ENCODE peak calls at places on chromosome 17, in seven cellular contexts. One of them, this sample, is unnamed.

GRCh38 chr17:62808576-62808970 is 459 bp upstream of the MARCHF10 start:
- DNase-seq in astrocyte of the spinal cord: no peak
- DNase-seq in upper lobe of right lung: no peak
- DNase-seq in endothelial cell: no peak
- DNase-seq in keratinocyte: no peak
- DNase-seq in lower leg skin: no peak
- DNase-seq in omental fat pad: no peak
- DNase-seq in this sample: no peak

GRCh38 chr17:19978206-19978802 is 676 bp upstream of the AKAP10 start:
- DNase-seq in omental fat pad: no peak
- DNase-seq in upper lobe of right lung: no peak
- DNase-seq in astrocyte of the spinal cord: no peak
- DNase-seq in lower leg skin: no peak
- DNase-seq in keratinocyte: no peak
- DNase-seq in endothelial cell: no peak
- DNase-seq in this sample: no peak

GRCh38 chr17:27888945-27889344 is 4.2 kb downstream of the LYRM9 start:
- DNase-seq in astrocyte of the spinal cord: no peak
- DNase-seq in upper lobe of right lung: no peak
- DNase-seq in endothelial cell: no peak
- DNase-seq in lower leg skin: peak; percentile 46
- DNase-seq in keratinocyte: no peak
- DNase-seq in omental fat pad: no peak
- DNase-seq in this sample: no peak

GRCh38 chr17:2711608-2712299 is at the start of gene CLUH:
- DNase-seq in astrocyte of the spinal cord: peak; percentile 98
- DNase-seq in lower leg skin: peak; percentile 99
- DNase-seq in upper lobe of right lung: peak; percentile 99
- DNase-seq in omental fat pad: peak; percentile 76
- DNase-seq in keratinocyte: peak; percentile 81
- DNase-seq in endothelial cell: peak; percentile 92
- DNase-seq in this sample: peak; percentile 93

GRCh38 chr17:81960130-81960958 is 643 bp downstream of the NOTUM start:
- DNase-seq in lower leg skin: no peak
- DNase-seq in endothelial cell: no peak
- DNase-seq in upper lobe of right lung: no peak
- DNase-seq in astrocyte of the spinal cord: no peak
- DNase-seq in omental fat pad: no peak
- DNase-seq in keratinocyte: no peak
- DNase-seq in this sample: peak; percentile 71

GRCh38 chr17:47823519-47823918 is 1.9 kb upstream of the OSBPL7 start:
- DNase-seq in keratinocyte: no peak
- DNase-seq in upper lobe of right lung: no peak
- DNase-seq in endothelial cell: no peak
- DNase-seq in omental fat pad: no peak
- DNase-seq in lower leg skin: no peak
- DNase-seq in astrocyte of the spinal cord: no peak
- DNase-seq in this sample: no peak

GRCh38 chr17:78935419-78936323 is 10.5 kb upstream of the TIMP2 start:
- DNase-seq in endothelial cell: no peak
- DNase-seq in omental fat pad: no peak
- DNase-seq in upper lobe of right lung: no peak
- DNase-seq in lower leg skin: peak; percentile 93
- DNase-seq in keratinocyte: no peak
- DNase-seq in astrocyte of the spinal cord: peak; percentile 98
- DNase-seq in this sample: no peak

GRCh38 chr17:68711858-68712257 is 110.7 kb upstream of the FAM20A start:
- DNase-seq in astrocyte of the spinal cord: no peak
- DNase-seq in omental fat pad: no peak
- DNase-seq in endothelial cell: no peak
- DNase-seq in lower leg skin: no peak
- DNase-seq in keratinocyte: no peak
- DNase-seq in upper lobe of right lung: no peak
- DNase-seq in this sample: no peak

GRCh38 chr17:28899212-28899815 is 1.8 kb upstream of the FLOT2 start:
- DNase-seq in keratinocyte: no peak
- DNase-seq in astrocyte of the spinal cord: no peak
- DNase-seq in endothelial cell: no peak
- DNase-seq in upper lobe of right lung: no peak
- DNase-seq in omental fat pad: no peak
- DNase-seq in lower leg skin: no peak
- DNase-seq in this sample: no peak

GRCh38 chr17:19311016-19311415 is 51.5 kb downstream of the B9D1 start:
- DNase-seq in keratinocyte: no peak
- DNase-seq in omental fat pad: no peak
- DNase-seq in lower leg skin: no peak
- DNase-seq in upper lobe of right lung: no peak
- DNase-seq in endothelial cell: no peak
- DNase-seq in astrocyte of the spinal cord: no peak
- DNase-seq in this sample: no peak

GRCh38 chr17:69533481-69534234 is 119.2 kb downstream of the MAP2K6 start:
- DNase-seq in omental fat pad: no peak
- DNase-seq in astrocyte of the spinal cord: no peak
- DNase-seq in upper lobe of right lung: no peak
- DNase-seq in endothelial cell: no peak
- DNase-seq in keratinocyte: no peak
- DNase-seq in lower leg skin: no peak
- DNase-seq in this sample: no peak

GRCh38 chr17:77437017-77437416 is 296.2 kb downstream of the SEC14L1 start:
- DNase-seq in keratinocyte: no peak
- DNase-seq in endothelial cell: no peak
- DNase-seq in astrocyte of the spinal cord: peak; percentile 78
- DNase-seq in lower leg skin: no peak
- DNase-seq in upper lobe of right lung: no peak
- DNase-seq in omental fat pad: no peak
- DNase-seq in this sample: no peak

GRCh38 chr17:29084476-29085148 is 41.7 kb downstream of the PIPOX start:
- DNase-seq in omental fat pad: no peak
- DNase-seq in endothelial cell: no peak
- DNase-seq in lower leg skin: no peak
- DNase-seq in astrocyte of the spinal cord: peak; percentile 44
- DNase-seq in upper lobe of right lung: no peak
- DNase-seq in keratinocyte: no peak
- DNase-seq in this sample: no peak

GRCh38 chr17:64212122-64212521 is 50.9 kb downstream of the TEX2 start:
- DNase-seq in endothelial cell: no peak
- DNase-seq in astrocyte of the spinal cord: peak; percentile 51
- DNase-seq in omental fat pad: no peak
- DNase-seq in keratinocyte: no peak
- DNase-seq in lower leg skin: no peak
- DNase-seq in upper lobe of right lung: no peak
- DNase-seq in this sample: no peak

GRCh38 chr17:2837147-2837561 is 40.9 kb downstream of the RAP1GAP2 start:
- DNase-seq in upper lobe of right lung: no peak
- DNase-seq in omental fat pad: no peak
- DNase-seq in lower leg skin: no peak
- DNase-seq in keratinocyte: no peak
- DNase-seq in astrocyte of the spinal cord: no peak
- DNase-seq in endothelial cell: no peak
- DNase-seq in this sample: no peak

GRCh38 chr17:76142044-76143041 is 1.3 kb upstream of the FOXJ1 start:
- DNase-seq in endothelial cell: no peak
- DNase-seq in omental fat pad: no peak
- DNase-seq in upper lobe of right lung: peak; percentile 46
- DNase-seq in lower leg skin: no peak
- DNase-seq in astrocyte of the spinal cord: no peak
- DNase-seq in keratinocyte: no peak
- DNase-seq in this sample: no peak

GRCh38 chr17:34626141-34626681 is 46.8 kb downstream of the TMEM132E start:
- DNase-seq in upper lobe of right lung: no peak
- DNase-seq in omental fat pad: no peak
- DNase-seq in lower leg skin: no peak
- DNase-seq in endothelial cell: no peak
- DNase-seq in keratinocyte: no peak
- DNase-seq in astrocyte of the spinal cord: no peak
- DNase-seq in this sample: no peak

GRCh38 chr17:31431795-31432658 is 40.6 kb downstream of the RAB11FIP4 start:
- DNase-seq in astrocyte of the spinal cord: no peak
- DNase-seq in omental fat pad: no peak
- DNase-seq in keratinocyte: no peak
- DNase-seq in lower leg skin: no peak
- DNase-seq in upper lobe of right lung: no peak
- DNase-seq in endothelial cell: no peak
- DNase-seq in this sample: no peak

GRCh38 chr17:57106107-57106835 is 21.2 kb downstream of the AKAP1 start:
- DNase-seq in lower leg skin: no peak
- DNase-seq in astrocyte of the spinal cord: no peak
- DNase-seq in omental fat pad: no peak
- DNase-seq in keratinocyte: no peak
- DNase-seq in upper lobe of right lung: no peak
- DNase-seq in endothelial cell: peak; percentile 48
- DNase-seq in this sample: no peak
- TF ChIP-seq CTCF in lower leg skin: no peak
- TF ChIP-seq CTCF in astrocyte of the spinal cord: peak; percentile 44
- TF ChIP-seq CTCF in omental fat pad: no peak
- TF ChIP-seq CTCF in keratinocyte: peak; percentile 62
- TF ChIP-seq CTCF in upper lobe of right lung: peak; percentile 20
- TF ChIP-seq CTCF in endothelial cell: no peak
- TF ChIP-seq CTCF in this sample: peak; percentile 57

GRCh38 chr17:16418684-16419066 is 3.3 kb downstream of the TRPV2 start:
- DNase-seq in keratinocyte: no peak
- DNase-seq in lower leg skin: no peak
- DNase-seq in upper lobe of right lung: no peak
- DNase-seq in endothelial cell: no peak
- DNase-seq in astrocyte of the spinal cord: no peak
- DNase-seq in omental fat pad: no peak
- DNase-seq in this sample: no peak

GRCh38 chr17:16417896-16418683 is 2.7 kb downstream of the TRPV2 start:
- DNase-seq in upper lobe of right lung: no peak
- DNase-seq in keratinocyte: no peak
- DNase-seq in endothelial cell: peak; percentile 38
- DNase-seq in omental fat pad: no peak
- DNase-seq in astrocyte of the spinal cord: no peak
- DNase-seq in lower leg skin: no peak
- DNase-seq in this sample: no peak

GRCh38 chr17:16417399-16417798 is 2.0 kb downstream of the TRPV2 start:
- DNase-seq in omental fat pad: no peak
- DNase-seq in endothelial cell: no peak
- DNase-seq in keratinocyte: no peak
- DNase-seq in astrocyte of the spinal cord: no peak
- DNase-seq in upper lobe of right lung: no peak
- DNase-seq in lower leg skin: no peak
- DNase-seq in this sample: no peak

GRCh38 chr17:16419074-16419928 is 3.9 kb downstream of the TRPV2 start:
- DNase-seq in keratinocyte: peak; percentile 48
- DNase-seq in upper lobe of right lung: no peak
- DNase-seq in lower leg skin: no peak
- DNase-seq in astrocyte of the spinal cord: peak; percentile 92
- DNase-seq in endothelial cell: no peak
- DNase-seq in omental fat pad: no peak
- DNase-seq in this sample: no peak

DNA sequence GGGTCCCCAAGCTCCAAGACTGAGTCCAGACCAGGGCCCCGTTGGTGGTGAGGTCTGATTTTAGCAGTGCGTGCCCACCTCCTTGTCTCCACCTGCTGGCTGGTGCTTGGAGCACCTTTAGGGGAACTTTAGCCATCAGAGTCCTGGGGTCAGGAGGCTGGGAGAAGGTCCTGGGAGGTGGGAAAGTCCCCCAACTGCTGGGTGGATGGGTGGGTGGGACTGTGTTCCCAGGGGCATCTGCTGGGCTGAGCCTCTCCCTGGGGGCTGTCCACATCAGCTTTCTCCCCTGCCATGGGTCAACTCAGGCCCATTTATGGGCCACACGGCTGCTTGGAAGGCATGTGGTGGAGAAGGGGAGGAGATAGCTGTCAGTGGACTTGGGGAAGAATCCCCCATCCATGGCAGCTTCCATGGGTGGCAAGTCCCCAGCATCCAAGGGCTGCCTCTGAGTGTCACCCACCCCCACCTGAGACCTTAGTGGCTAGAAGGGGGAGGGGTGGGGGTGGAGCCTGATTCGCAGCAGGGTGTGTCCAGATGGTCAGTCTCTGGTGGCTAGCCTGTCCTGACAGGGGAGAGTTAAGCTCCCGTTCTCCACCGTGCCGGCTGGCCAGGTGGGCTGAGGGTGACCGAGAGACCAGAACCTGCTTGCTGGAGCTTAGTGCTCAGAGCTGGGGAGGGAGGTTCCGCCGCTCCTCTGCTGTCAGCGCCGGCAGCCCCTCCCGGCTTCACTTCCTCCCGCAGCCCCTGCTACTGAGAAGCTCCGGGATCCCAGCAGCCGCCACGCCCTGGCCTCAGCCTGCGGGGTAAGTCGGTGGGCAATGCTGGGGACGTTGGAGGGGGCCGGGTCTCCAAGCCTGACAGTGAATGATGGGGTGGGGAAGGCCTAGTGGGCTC is at the start of gene TRPV2:
- DNase-seq in lower leg skin: no peak
- DNase-seq in keratinocyte: no peak
- DNase-seq in omental fat pad: no peak
- DNase-seq in upper lobe of right lung: peak; percentile 75
- DNase-seq in astrocyte of the spinal cord: no peak
- DNase-seq in endothelial cell: no peak
- DNase-seq in this sample: no peak
- TF ChIP-seq CTCF in lower leg skin: no peak
- TF ChIP-seq CTCF in keratinocyte: peak; percentile 63
- TF ChIP-seq CTCF in omental fat pad: no peak
- TF ChIP-seq CTCF in upper lobe of right lung: peak; percentile 41
- TF ChIP-seq CTCF in astrocyte of the spinal cord: no peak
- TF ChIP-seq CTCF in endothelial cell: no peak
- TF ChIP-seq CTCF in this sample: peak; percentile 18

DNA sequence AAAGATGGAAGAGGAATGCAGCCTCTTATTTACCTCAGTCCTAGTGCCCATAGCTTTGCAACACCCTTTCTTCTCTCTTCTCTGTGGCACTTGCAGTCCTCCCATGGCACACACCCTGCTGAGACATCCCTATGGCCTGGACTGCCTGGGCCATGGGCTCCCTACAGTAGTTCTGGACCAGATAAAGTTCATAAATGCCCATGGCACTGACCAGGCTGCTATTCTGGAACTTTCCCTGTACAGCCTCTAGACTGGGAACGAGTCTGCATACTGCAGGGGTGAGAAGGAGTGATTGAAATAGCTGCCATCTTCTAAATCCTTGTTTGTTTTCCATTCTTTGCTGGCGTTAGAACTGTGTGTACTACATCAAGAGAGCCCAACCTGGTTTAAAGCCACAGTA is 24.5 kb upstream of the ADAM11 start:
- DNase-seq in lower leg skin: no peak
- DNase-seq in keratinocyte: no peak
- DNase-seq in astrocyte of the spinal cord: no peak
- DNase-seq in omental fat pad: no peak
- DNase-seq in endothelial cell: no peak
- DNase-seq in upper lobe of right lung: no peak
- DNase-seq in this sample: no peak
- TF ChIP-seq CTCF in lower leg skin: no peak
- TF ChIP-seq CTCF in keratinocyte: no peak
- TF ChIP-seq CTCF in astrocyte of the spinal cord: no peak
- TF ChIP-seq CTCF in omental fat pad: no peak
- TF ChIP-seq CTCF in endothelial cell: no peak
- TF ChIP-seq CTCF in upper lobe of right lung: no peak
- TF ChIP-seq CTCF in this sample: no peak

GRCh38 chr17:38559025-38559879 is 46.5 kb downstream of the SRCIN1 start:
- DNase-seq in keratinocyte: peak; percentile 91
- DNase-seq in lower leg skin: peak; percentile 97
- DNase-seq in endothelial cell: peak; percentile 56
- DNase-seq in upper lobe of right lung: peak; percentile 95
- DNase-seq in omental fat pad: peak; percentile 76
- DNase-seq in astrocyte of the spinal cord: no peak
- DNase-seq in this sample: peak; percentile 89
- TF ChIP-seq CTCF in keratinocyte: peak; percentile 42
- TF ChIP-seq CTCF in lower leg skin: no peak
- TF ChIP-seq CTCF in endothelial cell: no peak
- TF ChIP-seq CTCF in upper lobe of right lung: no peak
- TF ChIP-seq CTCF in omental fat pad: no peak
- TF ChIP-seq CTCF in astrocyte of the spinal cord: no peak
- TF ChIP-seq CTCF in this sample: peak; percentile 54

This sample was measured in type B pancreatic cell.